ENCODE peak calls at places on chromosomes 4 and X, in ten cellular contexts. N is MM.1S; O is amniotic epithelial cell; G is ELR; H is GM23338; T is left colon; J is T follicular helper cell; B is AG09309; Q is posterior vena cava; C is stimulated activated naive CD8-positive, alpha-beta T cell treated with anti-CD3 and anti-CD28 coated beads, Interleukin-15, Interleukin-2, amounts not matched to agents 100 U/mL and 50 U/mL, for 24 hours. V is an unnamed sample.

GRCh38 chr4:132642196-132642817 is 506.8 kb upstream of the PCDH10 start:
- DNase-seq in O (peak), Q (no peak), N (peak), B (no peak), J (no peak), T (no peak), H (peak), G (peak), C (no peak), V (peak)

GRCh38 chr4:140568507-140569306 is at the start of gene UCP1:
- DNase-seq in O (no peak), Q (no peak), G (no peak), T (peak), B (no peak), J (no peak), C (peak), H (peak), N (no peak), V (no peak)

GRCh38 chrX:77556276-77556675 is 109.1 kb downstream of the FGF16 start:
- DNase-seq in T (no peak), Q (no peak), G (no peak), N (no peak), B (no peak), O (no peak), C (no peak), H (no peak), J (no peak), V (no peak)

GRCh38 chrX:101078716-101079115 is at the start of gene TMEM35A:
- DNase-seq in N (no peak), H (peak), J (no peak), C (no peak), Q (no peak), T (peak), B (no peak), O (peak), G (peak), V (no peak)

GRCh38 chr4:67332627-67333026 is 212.7 kb downstream of the CENPC start:
- DNase-seq in Q (no peak), T (no peak), B (no peak), C (no peak), N (peak), G (peak), O (peak), J (no peak), H (peak), V (no peak)

GRCh38 chr4:138677212-138677611 is 338.4 kb upstream of the NOCT start:
- DNase-seq in H (no peak), O (no peak), B (no peak), C (no peak), J (no peak), Q (no peak), T (no peak), G (no peak), N (no peak), V (no peak)

GRCh38 chr4:151045907-151046306 is 30.8 kb upstream of the LRBA start:
- DNase-seq in N (no peak), G (peak), Q (no peak), C (no peak), T (no peak), J (no peak), H (peak), B (no peak), O (no peak), V (peak)

GRCh38 chrX:22392176-22392814 is 119.6 kb downstream of the CBLL2 start:
- DNase-seq in N (no peak), B (no peak), H (no peak), T (no peak), Q (no peak), O (no peak), J (no peak), C (no peak), G (peak), V (no peak)

GRCh38 chrX:68719904-68720614 is 72.6 kb downstream of the STARD8 start:
- DNase-seq in O (no peak), N (peak), C (no peak), H (peak), J (no peak), G (peak), B (no peak), T (no peak), Q (no peak), V (peak)

GRCh38 chr4:74578329-74578728 is 133.4 kb downstream of the AREG start:
- DNase-seq in N (no peak), G (no peak), B (no peak), O (no peak), Q (no peak), C (no peak), J (no peak), T (no peak), H (no peak), V (no peak)

GRCh38 chrX:34638116-34638515 is 19.0 kb downstream of the TMEM47 start:
- DNase-seq in C (no peak), H (peak), G (peak), Q (no peak), T (no peak), B (no peak), O (peak), J (no peak), N (peak), V (peak)

GRCh38 chr4:5753366-5753765 is 42.4 kb downstream of the EVC start:
- DNase-seq in G (no peak), C (no peak), B (no peak), J (no peak), N (no peak), H (no peak), O (no peak), Q (no peak), T (no peak), V (no peak)

GRCh38 chr4:84379881-84380618 is 119.0 kb downstream of the NKX6-1 start:
- DNase-seq in C (no peak), N (no peak), H (peak), T (no peak), Q (no peak), O (peak), G (peak), J (no peak), B (peak), V (no peak)

GRCh38 chr4:188534297-188534696 is 395.1 kb downstream of the TRIML1 start:
- DNase-seq in C (no peak), Q (no peak), T (no peak), H (no peak), B (no peak), N (no peak), G (no peak), J (no peak), O (no peak), V (no peak)

GRCh38 chr4:7153711-7154110 is 38.6 kb upstream of the SORCS2 start:
- DNase-seq in N (no peak), B (no peak), J (no peak), O (no peak), Q (peak), H (no peak), T (no peak), C (no peak), G (no peak), V (no peak)

GRCh38 chr4:140239311-140239710 is 85.3 kb upstream of the MAML3 start:
- DNase-seq in H (no peak), B (no peak), T (no peak), C (no peak), G (no peak), N (no peak), O (no peak), Q (no peak), J (no peak), V (no peak)

GRCh38 chrX:103533428-103534216 is 14.3 kb upstream of the RAB40A start:
- DNase-seq in B (no peak), H (peak), C (peak), O (peak), N (peak), J (peak), T (peak), Q (peak), G (peak), V (peak)

GRCh38 chr4:138616775-138617174 is 374.6 kb upstream of the SLC7A11 start:
- DNase-seq in N (no peak), T (no peak), G (no peak), H (no peak), C (no peak), Q (no peak), J (no peak), B (no peak), O (peak), V (no peak)

GRCh38 chr4:24413311-24413784 is 171.0 kb downstream of the DHX15 start:
- DNase-seq in O (no peak), H (peak), N (no peak), C (no peak), B (no peak), Q (no peak), J (no peak), G (no peak), T (no peak), V (no peak)

GRCh38 chr4:111027526-111027925 is 404.6 kb upstream of the PITX2 start:
- DNase-seq in J (no peak), C (no peak), O (peak), G (peak), H (no peak), T (no peak), Q (no peak), B (peak), N (no peak), V (no peak)

GRCh38 chr4:4302416-4302815 is 12.4 kb downstream of the ZBTB49 start:
- DNase-seq in T (no peak), B (no peak), Q (no peak), O (no peak), C (no peak), G (peak), H (no peak), J (no peak), N (no peak), V (no peak)

GRCh38 chr4:114694770-114695169 is 96.2 kb downstream of the UGT8 start:
- DNase-seq in Q (no peak), G (peak), O (peak), J (no peak), H (peak), B (peak), T (no peak), N (peak), C (no peak), V (peak)

GRCh38 chr4:1568855-1569460 is 115.2 kb downstream of the FAM53A start:
- DNase-seq in T (no peak), G (no peak), O (no peak), N (no peak), C (no peak), Q (peak), H (peak), B (no peak), J (no peak), V (no peak)

GRCh38 chr4:71830497-71831178 is 46.8 kb upstream of the GC start:
- DNase-seq in G (no peak), Q (no peak), J (no peak), C (no peak), H (no peak), T (no peak), B (no peak), O (no peak), N (no peak), V (no peak)

GRCh38 chr4:75696036-75696435 is 22.8 kb upstream of the G3BP2 start:
- DNase-seq in G (no peak), O (no peak), H (no peak), Q (no peak), T (peak), B (no peak), N (no peak), J (no peak), C (no peak), V (no peak)

GRCh38 chr4:26489101-26489669 is 1.1 kb downstream of the CCKAR start:
- DNase-seq in O (no peak), Q (no peak), G (no peak), N (no peak), J (no peak), T (no peak), C (no peak), B (no peak), H (no peak), V (no peak)

GRCh38 chrX:108584617-108585211 is 145.1 kb downstream of the COL4A5 start:
- DNase-seq in H (peak), Q (no peak), G (peak), N (peak), T (no peak), B (no peak), J (no peak), C (no peak), O (peak), V (peak)

GRCh38 chr4:108166441-108167315 is 2.1 kb downstream of the LEF1 start:
- DNase-seq in T (peak), G (peak), B (no peak), H (peak), Q (no peak), J (no peak), N (peak), O (no peak), C (peak), V (no peak)

GRCh38 chrX:70172226-70172625 is 5.1 kb upstream of the DGAT2L6 start:
- DNase-seq in N (no peak), J (no peak), T (no peak), B (no peak), Q (no peak), H (no peak), G (peak), O (no peak), C (no peak), V (no peak)

GRCh38 chr4:66704243-66704642 is 841.1 kb downstream of the CENPC start:
- DNase-seq in O (no peak), C (no peak), N (no peak), T (no peak), J (no peak), G (peak), H (no peak), B (no peak), Q (no peak), V (no peak)

GRCh38 chr4:53557601-53558000 is 33.7 kb downstream of the LNX1 start:
- DNase-seq in O (no peak), N (no peak), J (no peak), Q (no peak), C (no peak), T (no peak), G (no peak), H (no peak), B (no peak), V (no peak)

GRCh38 chr4:41287005-41287404 is 30.3 kb downstream of the UCHL1 start:
- DNase-seq in O (peak), G (peak), H (no peak), T (no peak), C (no peak), N (no peak), B (peak), J (no peak), Q (no peak), V (no peak)

GRCh38 chrX:20271730-20272129 is 5.0 kb upstream of the RPS6KA3 start:
- DNase-seq in G (peak), C (no peak), J (no peak), O (no peak), H (no peak), B (no peak), Q (no peak), N (no peak), T (no peak), V (no peak)

GRCh38 chrX:126485371-126485770 is 67.2 kb downstream of the DCAF12L1 start:
- DNase-seq in G (no peak), O (no peak), B (no peak), Q (no peak), N (no peak), J (no peak), T (no peak), C (no peak), H (no peak), V (no peak)

GRCh38 chrX:39985551-39985950 is 112.2 kb downstream of the BCOR start:
- DNase-seq in H (no peak), T (no peak), J (no peak), B (no peak), N (no peak), G (no peak), Q (peak), O (no peak), C (no peak), V (no peak)

GRCh38 chr4:67765928-67766327 is 11.7 kb upstream of the GNRHR start:
- DNase-seq in N (no peak), G (peak), C (no peak), T (no peak), Q (no peak), O (no peak), B (no peak), H (no peak), J (no peak), V (no peak)

GRCh38 chrX:83022020-83022419 is 486.1 kb upstream of the POU3F4 start:
- DNase-seq in G (no peak), H (no peak), T (no peak), C (no peak), O (no peak), B (no peak), Q (no peak), N (peak), J (no peak), V (peak)

GRCh38 chr4:128570380-128570779 is 239.1 kb upstream of the JADE1 start:
- DNase-seq in G (peak), C (no peak), H (no peak), B (no peak), T (no peak), N (no peak), O (peak), J (no peak), Q (no peak), V (no peak)